ENCODE peak calls at places on chromosomes 12 and 14, in six cellular contexts. Z, X, U, A, P and T are unnamed samples.

GRCh38 chr14:90804292-90804671 is 11.9 kb downstream of the TTC7B start:
- DNase-seq in Z (no peak), U (no peak), P (no peak), A (no peak), X (no peak), T (no peak)

GRCh38 chr12:80472912-80473500 is 29.0 kb downstream of the PTPRQ start:
- DNase-seq in X (no peak), Z (no peak), P (no peak), A (no peak), U (no peak), T (no peak)

GRCh38 chr12:106753526-106753925 is 21.0 kb upstream of the RIC8B start:
- DNase-seq in P (peak), Z (no peak), U (no peak), A (no peak), X (peak), T (no peak)

GRCh38 chr12:49664591-49665146 is 41.3 kb downstream of the PRPF40B start:
- DNase-seq in P (no peak), Z (peak), U (no peak), X (no peak), A (no peak), T (no peak)

GRCh38 chr14:105588236-105588860 is 62.0 kb downstream of the TMEM121 start:
- DNase-seq in X (no peak), U (peak), A (no peak), P (no peak), Z (no peak), T (no peak)

GRCh38 chr12:109582636-109583035 is 9.0 kb downstream of the MVK start:
- DNase-seq in X (no peak), U (peak), Z (no peak), A (no peak), P (no peak), T (no peak)

GRCh38 chr12:124388679-124389536 is 94.0 kb downstream of the RFLNA start:
- DNase-seq in P (peak), X (peak), A (peak), Z (peak), U (peak), T (peak)

GRCh38 chr14:61564623-61565091 is 130.7 kb upstream of the HIF1A start:
- DNase-seq in A (no peak), X (no peak), Z (no peak), P (no peak), U (no peak), T (no peak)

GRCh38 chr12:68097386-68097785 is 62.2 kb downstream of the IFNG start:
- DNase-seq in A (no peak), U (no peak), X (no peak), P (no peak), Z (no peak), T (no peak)

GRCh38 chr12:119679081-119679480 is 11.1 kb downstream of the PRKAB1 start:
- DNase-seq in U (no peak), Z (no peak), A (no peak), X (no peak), P (no peak), T (no peak)

GRCh38 chr14:51823706-51824105 is 36.7 kb upstream of the GNG2 start:
- DNase-seq in P (no peak), U (no peak), X (no peak), A (no peak), Z (no peak), T (no peak)

GRCh38 chr14:103857256-103857655 is 9.9 kb upstream of the PPP1R13B start:
- DNase-seq in Z (no peak), P (no peak), A (no peak), X (no peak), U (no peak), T (peak)

GRCh38 chr12:110157539-110157938 is 33.4 kb downstream of the IFT81 start:
- DNase-seq in P (no peak), U (no peak), X (no peak), A (no peak), Z (no peak), T (no peak)

GRCh38 chr14:92646952-92647461 is 101.4 kb downstream of the LGMN start:
- DNase-seq in U (no peak), P (no peak), X (no peak), A (no peak), Z (no peak), T (no peak)

GRCh38 chr12:67754933-67755697 is 106.6 kb downstream of the DYRK2 start:
- DNase-seq in X (no peak), Z (peak), U (peak), P (no peak), A (no peak), T (no peak)

GRCh38 chr14:32826404-32827082 is 112.1 kb upstream of the NPAS3 start:
- DNase-seq in P (no peak), Z (no peak), X (no peak), U (no peak), A (no peak), T (no peak)

GRCh38 chr14:91780452-91780851 is 48.6 kb upstream of the CATSPERB start:
- DNase-seq in Z (no peak), U (no peak), P (no peak), X (no peak), A (no peak), T (no peak)

GRCh38 chr14:101478796-101479410 is 82.4 kb upstream of the DIO3 start:
- DNase-seq in Z (no peak), U (peak), A (no peak), X (no peak), P (no peak), T (no peak)

GRCh38 chr12:66885115-66885875 is 206.4 kb upstream of the GRIP1 start:
- DNase-seq in U (no peak), X (no peak), Z (no peak), P (no peak), A (no peak), T (no peak)

GRCh38 chr14:104826858-104827172 is 25.9 kb downstream of the ZBTB42 start:
- DNase-seq in P (no peak), A (no peak), Z (no peak), X (no peak), U (no peak), T (no peak)

GRCh38 chr14:94058674-94059138 is 22.3 kb downstream of the DDX24 start:
- DNase-seq in U (no peak), A (no peak), Z (no peak), P (no peak), X (no peak), T (no peak)

GRCh38 chr14:51548187-51548586 is 103.5 kb upstream of the FRMD6 start:
- DNase-seq in P (no peak), X (no peak), U (no peak), A (no peak), Z (no peak), T (no peak)

GRCh38 chr14:104114421-104115130 is 23.8 kb upstream of the KIF26A start:
- DNase-seq in Z (peak), P (no peak), X (no peak), U (peak), A (no peak), T (peak)

GRCh38 chr12:89225808-89226368 is 126.4 kb downstream of the DUSP6 start:
- DNase-seq in Z (peak), P (no peak), X (no peak), U (no peak), A (no peak), T (no peak)

GRCh38 chr14:51917186-51917585 is 56.8 kb downstream of the GNG2 start:
- DNase-seq in P (no peak), U (no peak), Z (no peak), A (no peak), X (no peak), T (no peak)

GRCh38 chr14:34081576-34082136 is 130.8 kb upstream of the EGLN3 start:
- DNase-seq in P (no peak), X (no peak), A (no peak), U (no peak), Z (no peak), T (no peak)

GRCh38 chr14:67532606-67532997 is 488 bp upstream of the PLEKHH1 start:
- DNase-seq in U (no peak), X (no peak), Z (peak), A (no peak), P (no peak), T (no peak)